ENCODE peak calls at places on chromosomes 13 and 19, in seven cellular contexts. One of them, this sample, is unnamed.

GRCh38 chr19:29843180-29844051 is 31.6 kb downstream of the CCNE1 start:
- DNase-seq in mammary epithelial cell: no peak
- DNase-seq in A549: no peak
- DNase-seq in PC-3: no peak
- DNase-seq in endodermal cell: peak
- DNase-seq in left lung: no peak
- DNase-seq in coronary artery: no peak
- DNase-seq in this sample: peak

GRCh38 chr13:50580684-50581305 is 262.7 kb downstream of the DLEU7 start:
- DNase-seq in mammary epithelial cell: no peak
- DNase-seq in A549: no peak
- DNase-seq in PC-3: no peak
- DNase-seq in endodermal cell: no peak
- DNase-seq in left lung: no peak
- DNase-seq in coronary artery: no peak
- DNase-seq in this sample: no peak

GRCh38 chr19:57578487-57579205 is at the start of gene ZNF416:
- DNase-seq in mammary epithelial cell: peak
- DNase-seq in A549: peak
- DNase-seq in PC-3: peak
- DNase-seq in endodermal cell: peak
- DNase-seq in left lung: peak
- DNase-seq in coronary artery: peak
- DNase-seq in this sample: peak

GRCh38 chr19:52492201-52492960 is 35.1 kb upstream of the ZNF808 start:
- DNase-seq in mammary epithelial cell: no peak
- DNase-seq in A549: no peak
- DNase-seq in PC-3: no peak
- DNase-seq in endodermal cell: peak
- DNase-seq in left lung: peak
- DNase-seq in coronary artery: no peak
- DNase-seq in this sample: no peak

GRCh38 chr13:65725001-65725400 is 1505.1 kb downstream of the PCDH9 start:
- DNase-seq in mammary epithelial cell: no peak
- DNase-seq in A549: no peak
- DNase-seq in PC-3: no peak
- DNase-seq in endodermal cell: no peak
- DNase-seq in left lung: no peak
- DNase-seq in coronary artery: no peak
- DNase-seq in this sample: no peak

GRCh38 chr19:43526884-43527859 is at the start of gene ETHE1:
- DNase-seq in mammary epithelial cell: peak
- DNase-seq in A549: peak
- DNase-seq in PC-3: peak
- DNase-seq in endodermal cell: peak
- DNase-seq in left lung: peak
- DNase-seq in coronary artery: peak
- DNase-seq in this sample: peak

GRCh38 chr13:92224825-92225224 is 826.4 kb downstream of the GPC5 start:
- DNase-seq in mammary epithelial cell: no peak
- DNase-seq in A549: no peak
- DNase-seq in PC-3: no peak
- DNase-seq in endodermal cell: no peak
- DNase-seq in left lung: no peak
- DNase-seq in coronary artery: no peak
- DNase-seq in this sample: no peak

GRCh38 chr19:6532244-6532999 is 1.6 kb downstream of the TNFSF9 start:
- DNase-seq in mammary epithelial cell: no peak
- DNase-seq in A549: peak
- DNase-seq in PC-3: no peak
- DNase-seq in endodermal cell: peak
- DNase-seq in left lung: no peak
- DNase-seq in coronary artery: no peak
- DNase-seq in this sample: no peak

GRCh38 chr13:76812971-76813691 is 73.1 kb downstream of the KCTD12 start:
- DNase-seq in mammary epithelial cell: no peak
- DNase-seq in A549: no peak
- DNase-seq in PC-3: no peak
- DNase-seq in endodermal cell: no peak
- DNase-seq in left lung: no peak
- DNase-seq in coronary artery: no peak
- DNase-seq in this sample: no peak

GRCh38 chr19:13883665-13884064 is 6.7 kb downstream of the NANOS3 start:
- DNase-seq in mammary epithelial cell: no peak
- DNase-seq in A549: no peak
- DNase-seq in PC-3: no peak
- DNase-seq in endodermal cell: no peak
- DNase-seq in left lung: no peak
- DNase-seq in coronary artery: no peak
- DNase-seq in this sample: no peak

GRCh38 chr13:94291631-94292322 is 187.7 kb downstream of the DCT start:
- DNase-seq in mammary epithelial cell: no peak
- DNase-seq in A549: no peak
- DNase-seq in PC-3: no peak
- DNase-seq in endodermal cell: no peak
- DNase-seq in left lung: no peak
- DNase-seq in coronary artery: no peak
- DNase-seq in this sample: no peak

GRCh38 chr19:44925114-44925891 is 10.9 kb downstream of the APOC1 start:
- DNase-seq in mammary epithelial cell: no peak
- DNase-seq in A549: no peak
- DNase-seq in PC-3: no peak
- DNase-seq in endodermal cell: no peak
- DNase-seq in left lung: peak
- DNase-seq in coronary artery: no peak
- DNase-seq in this sample: peak

GRCh38 chr19:3914199-3914598 is 18.7 kb upstream of the NMRK2 start:
- DNase-seq in mammary epithelial cell: no peak
- DNase-seq in A549: no peak
- DNase-seq in PC-3: no peak
- DNase-seq in endodermal cell: no peak
- DNase-seq in left lung: no peak
- DNase-seq in coronary artery: no peak
- DNase-seq in this sample: no peak
- H3K27ac ChIP-seq in mammary epithelial cell: no peak
- H3K27ac ChIP-seq in A549: no peak
- H3K27ac ChIP-seq in PC-3: no peak
- H3K27ac ChIP-seq in endodermal cell: no peak
- H3K27ac ChIP-seq in left lung: no peak
- H3K27ac ChIP-seq in coronary artery: no peak
- H3K27ac ChIP-seq in this sample: no peak

GRCh38 chr13:114261328-114261965 is 20.0 kb upstream of the UPF3A start:
- DNase-seq in mammary epithelial cell: no peak
- DNase-seq in A549: no peak
- DNase-seq in PC-3: no peak
- DNase-seq in endodermal cell: peak
- DNase-seq in left lung: no peak
- DNase-seq in coronary artery: no peak
- DNase-seq in this sample: no peak
- H3K27ac ChIP-seq in mammary epithelial cell: no peak
- H3K27ac ChIP-seq in A549: no peak
- H3K27ac ChIP-seq in PC-3: no peak
- H3K27ac ChIP-seq in endodermal cell: no peak
- H3K27ac ChIP-seq in left lung: no peak
- H3K27ac ChIP-seq in coronary artery: no peak
- H3K27ac ChIP-seq in this sample: no peak

DNA sequence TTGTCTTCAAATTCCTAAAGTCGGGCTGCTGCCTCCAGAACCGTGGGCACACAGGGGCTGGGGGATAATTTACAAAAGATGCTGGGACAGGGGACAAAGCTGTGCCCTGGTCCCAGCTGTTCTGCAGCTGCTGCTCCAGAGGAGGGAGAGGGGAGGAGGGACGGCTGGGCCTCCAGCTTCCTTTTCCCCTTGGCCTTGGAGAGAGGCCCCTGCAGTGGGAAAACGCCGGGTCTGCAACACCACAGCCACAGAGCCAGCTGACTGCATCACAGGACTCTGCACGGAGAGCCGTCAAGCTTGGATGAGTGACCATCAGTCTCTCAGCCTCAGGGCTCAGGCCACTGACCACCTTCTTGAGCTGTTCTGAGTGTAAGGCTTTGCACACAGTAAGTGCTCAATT is 6.1 kb downstream of the DOCK6 start:
- DNase-seq in mammary epithelial cell: no peak
- DNase-seq in A549: no peak
- DNase-seq in PC-3: no peak
- DNase-seq in endodermal cell: no peak
- DNase-seq in left lung: no peak
- DNase-seq in coronary artery: no peak
- DNase-seq in this sample: no peak
- H3K27ac ChIP-seq in mammary epithelial cell: no peak
- H3K27ac ChIP-seq in A549: no peak
- H3K27ac ChIP-seq in PC-3: no peak
- H3K27ac ChIP-seq in endodermal cell: peak
- H3K27ac ChIP-seq in left lung: no peak
- H3K27ac ChIP-seq in coronary artery: no peak
- H3K27ac ChIP-seq in this sample: no peak

GRCh38 chr13:40341501-40341900 is 324.9 kb downstream of the FOXO1 start:
- DNase-seq in mammary epithelial cell: no peak
- DNase-seq in A549: no peak
- DNase-seq in PC-3: no peak
- DNase-seq in endodermal cell: no peak
- DNase-seq in left lung: no peak
- DNase-seq in coronary artery: no peak
- DNase-seq in this sample: no peak

GRCh38 chr13:40341086-40341471 is 325.4 kb downstream of the FOXO1 start:
- DNase-seq in mammary epithelial cell: no peak
- DNase-seq in A549: no peak
- DNase-seq in PC-3: no peak
- DNase-seq in endodermal cell: no peak
- DNase-seq in left lung: no peak
- DNase-seq in coronary artery: no peak
- DNase-seq in this sample: no peak

GRCh38 chr13:40342901-40343300 is 323.5 kb downstream of the FOXO1 start:
- DNase-seq in mammary epithelial cell: no peak
- DNase-seq in A549: no peak
- DNase-seq in PC-3: no peak
- DNase-seq in endodermal cell: no peak
- DNase-seq in left lung: no peak
- DNase-seq in coronary artery: no peak
- DNase-seq in this sample: no peak

GRCh38 chr13:40343550-40344269 is 322.7 kb downstream of the FOXO1 start:
- DNase-seq in mammary epithelial cell: no peak
- DNase-seq in A549: no peak
- DNase-seq in PC-3: no peak
- DNase-seq in endodermal cell: no peak
- DNase-seq in left lung: no peak
- DNase-seq in coronary artery: no peak
- DNase-seq in this sample: no peak

DNA sequence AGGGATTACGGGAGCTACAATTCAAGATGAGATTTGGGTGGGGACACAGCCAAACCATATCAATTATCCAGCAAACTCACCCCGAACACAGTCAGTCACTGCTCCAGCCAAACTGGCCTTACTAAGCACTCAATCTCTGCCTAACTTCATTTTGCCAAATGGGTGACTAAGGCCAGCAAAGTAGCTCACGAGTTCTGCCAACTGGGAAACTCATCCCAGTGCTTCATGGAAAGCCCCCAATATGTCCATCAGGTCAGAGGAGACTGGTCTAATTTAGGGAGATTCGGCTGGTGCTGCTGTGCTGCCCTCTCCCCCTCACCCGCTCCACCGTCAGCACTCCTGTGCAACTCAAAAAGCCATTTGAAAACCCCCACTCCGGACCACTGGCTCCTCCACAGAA is 324.0 kb downstream of the FOXO1 start:
- DNase-seq in mammary epithelial cell: no peak
- DNase-seq in A549: no peak
- DNase-seq in PC-3: no peak
- DNase-seq in endodermal cell: no peak
- DNase-seq in left lung: no peak
- DNase-seq in coronary artery: no peak
- DNase-seq in this sample: no peak
- H3K27ac ChIP-seq in mammary epithelial cell: no peak
- H3K27ac ChIP-seq in A549: no peak
- H3K27ac ChIP-seq in PC-3: no peak
- H3K27ac ChIP-seq in endodermal cell: no peak
- H3K27ac ChIP-seq in left lung: no peak
- H3K27ac ChIP-seq in coronary artery: no peak
- H3K27ac ChIP-seq in this sample: no peak

GRCh38 chr19:39430675-39431593 is 4.8 kb downstream of the RPS16 start:
- DNase-seq in mammary epithelial cell: peak
- DNase-seq in A549: peak
- DNase-seq in PC-3: peak
- DNase-seq in endodermal cell: peak
- DNase-seq in left lung: no peak
- DNase-seq in coronary artery: peak
- DNase-seq in this sample: peak
- H3K27ac ChIP-seq in mammary epithelial cell: no peak
- H3K27ac ChIP-seq in A549: peak
- H3K27ac ChIP-seq in PC-3: peak
- H3K27ac ChIP-seq in endodermal cell: peak
- H3K27ac ChIP-seq in left lung: peak
- H3K27ac ChIP-seq in coronary artery: peak
- H3K27ac ChIP-seq in this sample: peak

GRCh38 chr19:12836529-12836863 is 1.8 kb upstream of the MAST1 start:
- DNase-seq in mammary epithelial cell: no peak
- DNase-seq in A549: no peak
- DNase-seq in PC-3: no peak
- DNase-seq in endodermal cell: no peak
- DNase-seq in left lung: no peak
- DNase-seq in coronary artery: no peak
- DNase-seq in this sample: no peak
- H3K27ac ChIP-seq in mammary epithelial cell: no peak
- H3K27ac ChIP-seq in A549: no peak
- H3K27ac ChIP-seq in PC-3: no peak
- H3K27ac ChIP-seq in endodermal cell: no peak
- H3K27ac ChIP-seq in left lung: no peak
- H3K27ac ChIP-seq in coronary artery: no peak
- H3K27ac ChIP-seq in this sample: no peak

GRCh38 chr13:59409211-59409610 is 754.5 kb downstream of the DIAPH3 start:
- DNase-seq in mammary epithelial cell: no peak
- DNase-seq in A549: no peak
- DNase-seq in PC-3: no peak
- DNase-seq in endodermal cell: peak
- DNase-seq in left lung: peak
- DNase-seq in coronary artery: no peak
- DNase-seq in this sample: no peak
- H3K27ac ChIP-seq in mammary epithelial cell: no peak
- H3K27ac ChIP-seq in A549: no peak
- H3K27ac ChIP-seq in PC-3: no peak
- H3K27ac ChIP-seq in endodermal cell: peak
- H3K27ac ChIP-seq in left lung: no peak
- H3K27ac ChIP-seq in coronary artery: no peak
- H3K27ac ChIP-seq in this sample: no peak

GRCh38 chr19:1107655-1108261 is 4.0 kb downstream of the GPX4 start:
- DNase-seq in mammary epithelial cell: no peak
- DNase-seq in A549: no peak
- DNase-seq in PC-3: no peak
- DNase-seq in endodermal cell: no peak
- DNase-seq in left lung: no peak
- DNase-seq in coronary artery: no peak
- DNase-seq in this sample: peak
- H3K27ac ChIP-seq in mammary epithelial cell: no peak
- H3K27ac ChIP-seq in A549: peak
- H3K27ac ChIP-seq in PC-3: no peak
- H3K27ac ChIP-seq in endodermal cell: no peak
- H3K27ac ChIP-seq in left lung: no peak
- H3K27ac ChIP-seq in coronary artery: no peak
- H3K27ac ChIP-seq in this sample: peak